ENCODE peak calls at places on chromosomes 6 and 20, in six cellular contexts. K is HFFc6, Z is RWPE1, O is fibroblast of mammary gland, B is fibroblast of pulmonary artery, F is lower leg skin. C is an unnamed sample.

GRCh38 chr6:76555090-76555489 is 482.6 kb upstream of the IMPG1 start:
- DNase-seq in Z (no peak), K (no peak), B (no peak), O (no peak), F (no peak), C (no peak)

GRCh38 chr6:73704260-73704659 is 8.3 kb downstream of the CD109 start:
- DNase-seq in O (peak), K (peak), Z (peak), F (no peak), B (peak), C (peak)

GRCh38 chr6:31794294-31794865 is 1.2 kb downstream of the VARS1 start:
- DNase-seq in B (peak), Z (no peak), K (peak), F (no peak), O (peak), C (no peak)

GRCh38 chr20:44730441-44730840 is 15.2 kb upstream of the KCNK15 start:
- DNase-seq in O (peak), Z (peak), K (peak), B (peak), F (no peak), C (peak)

GRCh38 chr6:133551847-133552331 is 310.7 kb downstream of the EYA4 start:
- DNase-seq in Z (peak), B (peak), O (peak), F (peak), K (peak), C (peak)

GRCh38 chr6:149075616-149076354 is 241.7 kb upstream of the TAB2 start:
- DNase-seq in B (peak), K (no peak), F (no peak), O (peak), Z (peak), C (peak)

GRCh38 chr20:33817411-33817810 is 6.3 kb downstream of the CHMP4B start:
- DNase-seq in Z (no peak), K (no peak), F (no peak), O (no peak), B (no peak), C (no peak)

GRCh38 chr20:62633571-62634329 is 8.6 kb upstream of the SLCO4A1 start:
- DNase-seq in B (no peak), Z (no peak), O (peak), F (no peak), K (no peak), C (no peak)

GRCh38 chr20:36826556-36827244 is 49.2 kb upstream of the TLDC2 start:
- DNase-seq in Z (no peak), B (no peak), F (no peak), O (no peak), K (peak), C (no peak)

GRCh38 chr20:59819496-59820203 is 113.8 kb downstream of the SYCP2 start:
- DNase-seq in F (peak), O (no peak), B (no peak), Z (no peak), K (no peak), C (no peak)

GRCh38 chr20:22274330-22274729 is 310.0 kb downstream of the FOXA2 start:
- DNase-seq in B (no peak), Z (no peak), O (no peak), K (no peak), F (no peak), C (no peak)

DNA sequence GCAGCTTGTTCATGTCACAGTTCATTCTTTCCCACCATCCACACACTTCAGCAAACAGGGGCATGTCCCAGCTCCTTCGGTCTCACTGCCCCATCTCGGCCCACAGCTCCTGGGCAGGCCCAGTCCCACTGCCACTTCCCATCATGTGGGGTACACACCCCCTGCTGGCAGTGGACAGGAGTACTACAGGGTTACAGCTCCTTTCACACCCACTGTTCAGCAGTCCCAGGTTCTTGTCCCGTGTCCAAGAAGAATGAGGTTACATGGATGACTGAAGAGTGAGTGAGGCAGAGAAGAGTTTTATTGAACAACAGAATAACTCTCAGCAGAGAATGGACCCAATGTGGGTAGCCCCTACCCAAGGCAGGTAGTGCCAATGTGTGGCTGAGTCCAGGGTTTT is 77.8 kb upstream of the SMLR1 start:
- DNase-seq in Z (no peak), F (no peak), K (no peak), O (peak), B (no peak), C (no peak)
- TF ChIP-seq CTCF in Z (no peak), F (no peak), K (peak), O (no peak), B (no peak), C (no peak)

GRCh38 chr6:98672681-98673475 is 161.5 kb upstream of the POU3F2 start:
- DNase-seq in F (no peak), K (no peak), B (no peak), Z (no peak), O (no peak), C (peak)

DNA sequence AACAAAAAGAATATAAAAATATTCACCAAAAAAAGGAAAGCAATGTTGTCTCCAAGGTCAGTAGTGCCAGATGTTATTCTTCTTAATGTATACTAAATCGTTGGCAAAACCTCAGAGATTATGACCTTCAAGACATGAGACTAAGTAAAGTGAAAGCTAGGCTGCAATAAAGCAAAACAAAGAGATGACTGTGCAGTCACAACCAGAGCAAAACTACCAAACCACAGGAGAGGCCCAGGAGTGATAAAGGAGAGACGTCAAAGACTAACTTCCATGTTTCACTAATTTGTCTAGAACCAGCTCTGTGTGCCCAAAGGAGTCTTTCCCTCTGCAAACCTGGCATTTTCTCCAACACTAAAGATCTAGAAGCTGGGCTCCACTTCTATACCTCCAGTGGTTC is 155.9 kb upstream of the POU3F2 start:
- DNase-seq in Z (no peak), F (no peak), K (no peak), B (no peak), O (no peak), C (no peak)
- TF ChIP-seq CTCF in Z (no peak), F (no peak), K (no peak), B (no peak), O (no peak), C (no peak)

GRCh38 chr6:13046084-13046483 is 282.3 kb downstream of the TBC1D7 start:
- DNase-seq in B (no peak), O (no peak), F (no peak), K (no peak), Z (no peak), C (no peak)

GRCh38 chr6:13053080-13053479 is 275.3 kb downstream of the TBC1D7 start:
- DNase-seq in B (no peak), F (no peak), O (no peak), Z (no peak), K (no peak), C (no peak)

GRCh38 chr6:13045676-13046075 is 282.7 kb downstream of the TBC1D7 start:
- DNase-seq in O (no peak), B (no peak), F (no peak), K (no peak), Z (no peak), C (no peak)

GRCh38 chr6:13048113-13048512 is 280.2 kb downstream of the TBC1D7 start:
- DNase-seq in F (no peak), O (peak), Z (no peak), B (no peak), K (no peak), C (no peak)

GRCh38 chr6:13049666-13050254 is 278.6 kb downstream of the TBC1D7 start:
- DNase-seq in O (no peak), Z (no peak), F (no peak), K (no peak), B (no peak), C (no peak)
- TF ChIP-seq CTCF in O (no peak), Z (no peak), F (no peak), K (no peak), B (peak), C (no peak)

GRCh38 chr20:2387180-2387577 is 6.5 kb downstream of the TGM6 start:
- DNase-seq in B (peak), O (peak), K (peak), F (peak), Z (peak), C (peak)
- TF ChIP-seq CTCF in B (peak), O (peak), K (peak), F (no peak), Z (peak), C (peak)

GRCh38 chr6:5462856-5463255 is 201.5 kb downstream of the FARS2 start:
- DNase-seq in F (no peak), B (no peak), Z (no peak), K (no peak), O (no peak), C (peak)
- TF ChIP-seq CTCF in F (no peak), B (no peak), Z (no peak), K (no peak), O (no peak), C (no peak)

DNA sequence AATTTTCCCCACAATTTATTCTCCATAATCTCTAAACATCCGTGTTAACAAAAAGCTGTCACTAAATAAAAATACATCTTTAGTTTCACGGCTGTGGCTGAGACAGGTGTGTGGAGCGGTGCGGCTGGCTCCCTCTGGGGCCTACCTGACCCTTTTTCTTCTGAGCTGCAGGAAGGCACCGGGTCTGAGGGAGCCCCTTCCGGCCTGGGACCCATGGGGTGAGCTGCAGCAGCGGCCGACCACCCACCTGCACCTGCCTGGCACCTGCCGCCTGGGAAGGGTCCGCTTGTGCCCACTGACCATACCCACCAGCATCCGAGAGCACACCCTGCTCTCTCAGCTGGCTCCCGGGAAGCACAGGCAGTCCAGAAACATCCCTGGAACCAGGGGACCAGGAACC is 41.5 kb upstream of the FNDC1 start:
- DNase-seq in K (no peak), B (no peak), O (no peak), F (no peak), Z (no peak), C (no peak)
- TF ChIP-seq CTCF in K (no peak), B (no peak), O (no peak), F (no peak), Z (no peak), C (no peak)

DNA sequence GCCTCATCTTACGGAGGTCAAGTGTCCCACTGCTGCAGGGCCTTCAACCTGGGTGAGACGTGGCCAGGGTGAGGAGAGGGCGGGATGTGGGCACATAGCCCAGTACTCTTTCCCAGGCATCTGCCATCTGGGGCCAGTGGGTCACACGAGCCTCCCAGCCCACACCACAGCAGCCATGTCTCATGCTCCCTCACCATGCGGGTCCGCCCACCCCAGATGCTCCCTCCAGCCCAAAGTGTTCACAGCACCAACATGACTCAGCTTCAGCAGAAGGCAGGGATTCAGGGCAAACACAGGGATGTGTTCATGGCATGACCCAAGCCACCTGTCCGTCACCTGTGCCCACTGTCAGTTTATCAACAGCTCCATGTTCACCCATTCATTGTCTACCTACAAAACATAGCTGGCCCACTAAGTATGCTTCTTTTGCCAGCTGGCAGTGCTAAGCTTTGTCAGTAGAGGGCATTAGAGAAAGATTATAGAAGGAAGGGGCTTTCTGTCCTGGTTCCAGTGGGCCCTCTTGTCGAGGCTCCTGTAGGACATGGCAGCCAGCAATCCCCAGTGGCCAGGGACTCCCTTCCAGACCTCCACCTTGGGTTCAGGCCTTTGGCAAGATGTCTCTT is 109.2 kb downstream of the FOXF2 start:
- DNase-seq in F (no peak), O (peak), K (no peak), Z (no peak), B (no peak), C (no peak)
- TF ChIP-seq CTCF in F (no peak), O (peak), K (peak), Z (no peak), B (peak), C (no peak)

GRCh38 chr6:161618816-161619454 is 345.1 kb upstream of the AGPAT4 start:
- DNase-seq in F (no peak), B (peak), O (peak), Z (peak), K (no peak), C (peak)
- TF ChIP-seq CTCF in F (no peak), B (peak), O (peak), Z (peak), K (peak), C (peak)

C was measured in astrocyte of the spinal cord.